ENCODE peak calls at places on chromosome 18, in ten cellular contexts. U is WTC11; C is HEK293T; N is T-helper 9 cell; V is activated T-cell treated with anti-CD3 and anti-CD28 coated beads, Interleukin-2, amount 50 U/mL, for 4 hours; S is naive thymus-derived CD8-positive, alpha-beta T cell; J is H54; F is HCEC 1CT; R is psoas muscle; Z is HuH-7. T is an unnamed sample.

GRCh38 chr18:57813245-57813644 is 10.1 kb upstream of the ATP8B1 start:
- DNase-seq in U (no peak), C (no peak), N (no peak), V (no peak), S (no peak), J (peak; percentile 47), F (peak; percentile 98), R (no peak), Z (no peak), T (no peak)

GRCh38 chr18:45658756-45659155 is 43.5 kb downstream of the SLC14A2 start:
- DNase-seq in U (no peak), C (no peak), N (no peak), V (no peak), S (no peak), J (no peak), F (peak; percentile 38), R (no peak), Z (no peak), T (no peak)

GRCh38 chr18:68445131-68445530 is 269.8 kb downstream of the TMX3 start:
- DNase-seq in U (no peak), C (no peak), N (no peak), V (no peak), S (no peak), J (no peak), F (no peak), R (no peak), Z (no peak), T (no peak)

GRCh38 chr18:2932247-2933181 is 80.4 kb downstream of the LPIN2 start:
- DNase-seq in U (peak; percentile 38), C (peak; percentile 28), N (no peak), V (no peak), S (peak; percentile 80), J (no peak), F (peak; percentile 50), R (no peak), Z (peak; percentile 56), T (peak; percentile 72)

GRCh38 chr18:49112031-49112430 is 161.3 kb upstream of the SMAD7 start:
- DNase-seq in U (peak; percentile 32), C (no peak), N (no peak), V (no peak), S (no peak), J (no peak), F (no peak), R (no peak), Z (no peak), T (no peak)

GRCh38 chr18:37956020-37956419 is 390.4 kb upstream of the CELF4 start:
- DNase-seq in U (no peak), C (no peak), N (no peak), V (no peak), S (no peak), J (no peak), F (no peak), R (no peak), Z (no peak), T (no peak)

GRCh38 chr18:24063121-24063731 is 48.7 kb downstream of the TTC39C start:
- DNase-seq in U (no peak), C (no peak), N (no peak), V (no peak), S (no peak), J (peak; percentile 9), F (peak; percentile 64), R (no peak), Z (no peak), T (no peak)

GRCh38 chr18:22813648-22814328 is 119.3 kb upstream of the RBBP8 start:
- DNase-seq in U (no peak), C (peak; percentile 58), N (no peak), V (no peak), S (no peak), J (no peak), F (peak; percentile 56), R (no peak), Z (peak; percentile 12), T (no peak)

GRCh38 chr18:11393486-11393885 is 215.9 kb upstream of the SLC35G4 start:
- DNase-seq in U (no peak), C (no peak), N (no peak), V (no peak), S (no peak), J (no peak), F (no peak), R (no peak), Z (no peak), T (no peak)

GRCh38 chr18:50870138-50870845 is 8.6 kb upstream of the ME2 start:
- DNase-seq in U (no peak), C (no peak), N (no peak), V (no peak), S (no peak), J (no peak), F (peak; percentile 74), R (no peak), Z (no peak), T (no peak)

GRCh38 chr18:58612239-58613055 is 16.4 kb downstream of the ALPK2 start:
- DNase-seq in U (no peak), C (no peak), N (no peak), V (no peak), S (no peak), J (no peak), F (peak; percentile 29), R (no peak), Z (no peak), T (no peak)

GRCh38 chr18:79770826-79771225 is 26.9 kb upstream of the KCNG2 start:
- DNase-seq in U (no peak), C (no peak), N (no peak), V (no peak), S (no peak), J (no peak), F (no peak), R (no peak), Z (no peak), T (no peak)

GRCh38 chr18:58287626-58288289 is 243.7 kb downstream of the NEDD4L start:
- DNase-seq in U (no peak), C (no peak), N (no peak), V (no peak), S (no peak), J (no peak), F (no peak), R (no peak), Z (no peak), T (no peak)

GRCh38 chr18:53629356-53629755 is 595.1 kb downstream of the MBD2 start:
- DNase-seq in U (no peak), C (no peak), N (no peak), V (no peak), S (no peak), J (no peak), F (no peak), R (no peak), Z (no peak), T (no peak)

GRCh38 chr18:37261246-37261927 is 304.2 kb downstream of the CELF4 start:
- DNase-seq in U (no peak), C (no peak), N (no peak), V (no peak), S (no peak), J (no peak), F (no peak), R (no peak), Z (no peak), T (no peak)

GRCh38 chr18:50662177-50662576 is 102.3 kb downstream of the MAPK4 start:
- DNase-seq in U (no peak), C (peak; percentile 11), N (no peak), V (no peak), S (no peak), J (no peak), F (no peak), R (no peak), Z (peak; percentile 14), T (no peak)

GRCh38 chr18:7572837-7573236 is 5.7 kb downstream of the PTPRM start:
- DNase-seq in U (no peak), C (no peak), N (no peak), V (no peak), S (no peak), J (peak; percentile 13), F (peak; percentile 53), R (no peak), Z (no peak), T (no peak)

GRCh38 chr18:73835039-73835438 is 312.6 kb downstream of the FBXO15 start:
- DNase-seq in U (no peak), C (no peak), N (no peak), V (no peak), S (no peak), J (no peak), F (no peak), R (no peak), Z (no peak), T (no peak)

GRCh38 chr18:79548621-79548985 is 131.0 kb upstream of the CTDP1 start:
- DNase-seq in U (no peak), C (no peak), N (no peak), V (no peak), S (no peak), J (no peak), F (no peak), R (no peak), Z (no peak), T (no peak)

GRCh38 chr18:48475635-48476549 is 62.9 kb upstream of the CTIF start:
- DNase-seq in U (peak; percentile 62), C (peak; percentile 63), N (no peak), V (no peak), S (peak; percentile 21), J (peak; percentile 36), F (peak; percentile 77), R (peak; percentile 56), Z (peak; percentile 54), T (peak; percentile 12)

GRCh38 chr18:23627325-23627724 is 35.4 kb downstream of the ANKRD29 start:
- DNase-seq in U (no peak), C (no peak), N (no peak), V (no peak), S (no peak), J (peak; percentile 20), F (peak; percentile 90), R (no peak), Z (no peak), T (no peak)

GRCh38 chr18:68738572-68738971 is 23.7 kb upstream of the TMX3 start:
- DNase-seq in U (no peak), C (no peak), N (no peak), V (no peak), S (no peak), J (no peak), F (no peak), R (no peak), Z (no peak), T (no peak)

GRCh38 chr18:79925656-79925979 is 25.8 kb downstream of the SLC66A2 start:
- DNase-seq in U (no peak), C (no peak), N (no peak), V (no peak), S (no peak), J (no peak), F (no peak), R (peak; percentile 20), Z (no peak), T (no peak)

GRCh38 chr18:37179384-37179783 is 350.5 kb downstream of the KIAA1328 start:
- DNase-seq in U (no peak), C (no peak), N (no peak), V (no peak), S (no peak), J (no peak), F (no peak), R (no peak), Z (no peak), T (no peak)

GRCh38 chr18:47682876-47683275 is 247.6 kb downstream of the SMAD2 start:
- DNase-seq in U (no peak), C (no peak), N (no peak), V (no peak), S (no peak), J (no peak), F (no peak), R (no peak), Z (no peak), T (no peak)

GRCh38 chr18:5424903-5425302 is 118.9 kb downstream of the EPB41L3 start:
- DNase-seq in U (no peak), C (peak; percentile 8), N (no peak), V (no peak), S (peak; percentile 1), J (no peak), F (peak; percentile 2), R (no peak), Z (no peak), T (no peak)

GRCh38 chr18:59189746-59190145 is 30.2 kb upstream of the GRP start:
- DNase-seq in U (no peak), C (no peak), N (no peak), V (no peak), S (no peak), J (no peak), F (no peak), R (no peak), Z (no peak), T (no peak)

GRCh38 chr18:49546719-49547273 is 15.1 kb upstream of the LIPG start:
- DNase-seq in U (no peak), C (no peak), N (no peak), V (no peak), S (no peak), J (no peak), F (no peak), R (no peak), Z (no peak), T (no peak)